ENCODE peak calls at places on chromosomes 16 and 17, in six cellular contexts. K is K562, W is HepG2, B is A549, J is upper lobe of left lung, R is GM12878. N is an unnamed sample.

GRCh38 chr17:40402668-40403067 is 15.0 kb downstream of the TOP2A start:
- ATAC-seq in B (no peak), R (peak), K (no peak), W (no peak), J (no peak), N (no peak)

GRCh38 chr17:31499771-31500554 is 108.5 kb downstream of the RAB11FIP4 start:
- ATAC-seq in W (peak), B (no peak), K (peak), R (peak), J (peak), N (peak)

GRCh38 chr17:20225162-20226115 is 216.3 kb downstream of the SPECC1 start:
- ATAC-seq in W (no peak), J (no peak), B (peak), R (no peak), K (no peak), N (no peak)

GRCh38 chr16:47644166-47644565 is 183.0 kb downstream of the PHKB start:
- ATAC-seq in R (no peak), B (no peak), K (no peak), W (no peak), J (no peak), N (no peak)

GRCh38 chr16:3793161-3793576 is 75.8 kb upstream of the TRAP1 start:
- ATAC-seq in B (no peak), W (no peak), J (peak), R (no peak), K (peak), N (peak)

GRCh38 chr17:78248051-78248914 is 16.9 kb downstream of the TMEM235 start:
- ATAC-seq in W (peak), B (no peak), R (no peak), J (no peak), K (no peak), N (peak)

GRCh38 chr16:22081050-22081449 is 11.3 kb upstream of the VWA3A start:
- ATAC-seq in B (no peak), W (no peak), K (no peak), J (no peak), R (no peak), N (no peak)

GRCh38 chr17:1750628-1751027 is 8.0 kb downstream of the SERPINF2 start:
- ATAC-seq in W (no peak), J (no peak), B (no peak), K (no peak), R (no peak), N (no peak)

GRCh38 chr17:50728881-50729765 is 9.7 kb downstream of the LUC7L3 start:
- ATAC-seq in J (no peak), R (no peak), W (no peak), K (no peak), B (peak), N (no peak)

DNA sequence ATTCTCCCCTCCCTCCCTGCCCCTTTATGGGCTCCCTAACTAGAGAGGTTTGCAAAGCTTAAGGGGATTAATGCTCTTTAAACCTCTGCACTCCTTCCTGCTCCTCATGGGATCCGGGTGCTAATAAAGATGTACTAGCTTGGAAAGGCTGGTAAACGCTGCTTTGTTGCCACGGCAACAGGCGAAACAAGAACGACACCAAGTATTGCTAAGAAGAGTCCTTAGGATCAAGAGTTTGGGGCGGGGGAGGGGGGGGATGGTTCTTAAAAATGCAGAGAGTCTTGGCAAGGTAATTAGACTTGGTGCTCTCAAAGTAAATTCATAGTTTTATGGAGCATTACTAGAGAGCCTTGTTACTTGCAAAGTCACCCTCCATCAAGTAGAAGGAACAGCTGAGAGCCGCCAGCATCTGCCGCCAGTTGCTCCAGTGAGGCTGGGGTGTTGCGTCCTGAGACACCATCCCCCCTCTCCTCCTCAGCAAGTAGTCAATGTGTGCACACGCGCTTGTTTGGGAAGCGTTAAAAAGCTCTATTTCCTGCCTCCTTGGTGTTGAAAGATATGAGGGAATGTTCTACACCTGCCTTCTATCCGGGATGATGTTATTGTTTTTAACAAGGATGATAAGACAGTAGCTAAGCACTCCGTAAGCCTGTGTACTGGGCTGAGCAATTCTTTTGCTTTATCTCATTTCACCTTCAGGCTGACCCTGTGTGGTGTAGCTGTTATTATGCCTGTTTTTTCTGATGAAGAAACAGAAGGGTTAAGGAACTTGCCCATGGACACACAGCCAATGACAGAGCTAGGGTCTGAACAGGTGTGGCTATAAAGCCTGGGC is 190.9 kb downstream of the CCDC182 start:
- ATAC-seq in J (peak), R (no peak), W (no peak), B (no peak), K (peak), N (no peak)
- TF ChIP-seq EP300 in J (no peak), R (no peak), W (no peak), B (no peak), K (peak), N (no peak)

DNA sequence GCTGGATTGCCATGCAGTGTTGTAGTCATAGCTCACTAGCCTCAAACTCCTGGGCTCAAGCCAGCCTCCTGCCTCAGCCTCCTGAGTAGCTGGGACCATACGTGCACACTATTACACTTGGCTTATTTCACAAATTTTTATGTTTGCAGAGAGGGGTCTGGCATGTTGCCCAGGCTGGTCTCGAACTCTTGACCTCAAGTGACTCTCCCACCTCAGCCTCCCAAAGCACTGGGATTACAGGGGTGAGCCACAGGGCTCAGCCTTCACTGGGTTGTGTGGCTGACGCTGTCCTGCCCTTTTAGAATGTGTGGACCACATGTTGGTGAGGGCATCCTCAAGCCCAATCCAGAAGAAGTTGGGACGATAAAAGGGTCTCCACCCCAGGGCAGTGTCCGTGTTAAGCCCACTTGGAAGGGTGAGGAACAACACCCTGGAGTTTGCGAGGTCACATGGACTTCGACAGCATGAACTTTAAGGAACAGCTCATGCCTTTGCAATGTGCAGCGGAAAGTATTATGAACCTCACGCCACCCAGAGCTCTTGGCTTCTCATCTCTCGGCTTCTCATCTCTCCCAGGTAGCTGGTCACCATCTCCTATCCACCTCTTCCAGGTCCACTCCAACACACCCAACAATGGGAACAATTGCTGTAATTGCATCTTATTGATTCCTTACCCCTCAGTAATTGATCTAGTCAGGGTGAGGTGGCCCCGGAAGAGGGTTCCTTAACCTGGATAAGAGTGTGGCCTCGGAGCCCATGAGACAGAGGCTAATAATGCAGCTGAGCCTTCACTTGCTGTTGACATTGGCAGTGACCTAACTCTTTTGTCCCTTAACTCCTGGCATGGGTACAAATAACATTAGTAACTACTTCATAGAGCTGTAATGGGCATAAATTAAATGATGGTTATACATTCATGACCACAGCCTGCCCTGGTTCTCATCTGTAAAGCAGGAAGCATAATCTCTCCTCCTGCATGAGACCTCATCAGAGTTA is 6.7 kb downstream of the FOXL1 start:
- ATAC-seq in R (no peak), B (peak), K (no peak), W (no peak), J (no peak), N (no peak)
- H3K4me3 ChIP-seq in R (no peak), B (no peak), K (no peak), W (no peak), J (no peak), N (no peak)

DNA sequence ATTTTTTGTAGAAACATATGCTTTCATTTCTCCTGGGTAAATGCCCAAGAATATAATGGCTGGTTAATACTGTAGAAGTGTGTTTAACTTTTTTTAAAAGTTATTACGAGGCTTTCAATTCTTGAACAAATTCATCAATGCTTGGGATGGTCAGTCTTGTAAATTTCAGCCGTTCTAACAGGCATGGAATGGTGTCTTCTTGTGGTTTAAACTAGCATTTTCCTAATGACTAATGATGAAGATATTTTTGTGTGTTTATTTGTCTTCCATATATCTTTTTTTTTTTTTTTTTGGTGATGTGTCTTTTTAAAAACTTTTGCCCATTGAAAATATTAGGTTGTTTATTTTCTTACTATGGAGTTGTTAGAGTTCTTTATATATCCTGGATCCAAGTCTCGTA is 67.1 kb downstream of the MGAT5B start:
- ATAC-seq in J (no peak), W (no peak), R (no peak), B (no peak), K (no peak), N (no peak)
- TF ChIP-seq POLR2A in J (no peak), W (no peak), R (no peak), B (no peak), K (no peak), N (no peak)

GRCh38 chr16:87854053-87854906 is 15.0 kb downstream of the SLC7A5 start:
- ATAC-seq in R (no peak), J (no peak), K (peak), W (peak), B (peak), N (no peak)

GRCh38 chr16:87856796-87857228 is 12.5 kb downstream of the SLC7A5 start:
- ATAC-seq in W (peak), K (no peak), J (no peak), B (no peak), R (no peak), N (no peak)

GRCh38 chr16:87854907-87855683 is 14.2 kb downstream of the SLC7A5 start:
- ATAC-seq in B (peak), W (no peak), J (no peak), R (no peak), K (peak), N (no peak)

GRCh38 chr16:87853411-87854052 is 15.8 kb downstream of the SLC7A5 start:
- ATAC-seq in R (peak), W (peak), B (peak), K (peak), J (peak), N (peak)

GRCh38 chr16:87855852-87856715 is 13.2 kb downstream of the SLC7A5 start:
- ATAC-seq in B (peak), K (peak), R (peak), J (peak), W (peak), N (no peak)
- TF ChIP-seq EP300 in B (no peak), K (no peak), R (no peak), J (no peak), W (peak), N (no peak)

N was measured in gastroesophageal sphincter.